ENCODE peak calls at places on chromosome 14, in seven cellular contexts. G is spleen, I is neuronal stem cell, W is tibial nerve, R is lung, U is PC-3, B is heart right ventricle. A is an unnamed sample. For H3K4me1 and H3K9me3, the result is how much of the 10 kb centered on the place peaks cover.

GRCh38 chr14:22333408-22334274 is 255.4 kb downstream of the DAD1 start:
- DNase-seq in G (no peak), U (peak), B (no peak), I (no peak), R (no peak), W (no peak), A (no peak)

GRCh38 chr14:106060576-106060975 is 534.2 kb downstream of the TMEM121 start:
- DNase-seq in U (no peak), G (no peak), I (no peak), R (no peak), B (no peak), W (no peak), A (no peak)

GRCh38 chr14:77914073-77914721 is 114.3 kb downstream of the ADCK1 start:
- DNase-seq in R (no peak), W (no peak), U (no peak), G (no peak), I (no peak), B (no peak), A (no peak)

GRCh38 chr14:24051162-24051788 is 534 bp upstream of the CARMIL3 start:
- DNase-seq in I (no peak), U (no peak), R (no peak), B (no peak), W (no peak), G (no peak), A (no peak)

GRCh38 chr14:101669629-101670028 is 91.9 kb upstream of the PPP2R5C start:
- DNase-seq in G (no peak), W (no peak), R (no peak), U (no peak), I (no peak), B (no peak), A (no peak)

GRCh38 chr14:105025429-105025828 is 4.5 kb upstream of the CDCA4 start:
- DNase-seq in R (no peak), I (no peak), B (no peak), G (no peak), U (peak), W (no peak), A (no peak)

GRCh38 chr14:56885795-56886194 is 75.5 kb upstream of the OTX2 start:
- DNase-seq in R (no peak), W (no peak), G (no peak), I (no peak), B (no peak), U (no peak), A (no peak)

GRCh38 chr14:70808023-70808401 is 1.3 kb downstream of the MAP3K9 start:
- DNase-seq in U (peak), R (peak), G (peak), W (no peak), I (no peak), B (no peak), A (no peak)

GRCh38 chr14:99548285-99548684 is 55.7 kb downstream of the CCDC85C start:
- DNase-seq in R (no peak), B (no peak), I (no peak), W (no peak), G (no peak), U (no peak), A (no peak)

GRCh38 chr14:64060648-64061096 is 207.9 kb downstream of the SYNE2 start:
- DNase-seq in I (peak), B (no peak), G (no peak), W (no peak), U (peak), R (no peak), A (no peak)

DNA sequence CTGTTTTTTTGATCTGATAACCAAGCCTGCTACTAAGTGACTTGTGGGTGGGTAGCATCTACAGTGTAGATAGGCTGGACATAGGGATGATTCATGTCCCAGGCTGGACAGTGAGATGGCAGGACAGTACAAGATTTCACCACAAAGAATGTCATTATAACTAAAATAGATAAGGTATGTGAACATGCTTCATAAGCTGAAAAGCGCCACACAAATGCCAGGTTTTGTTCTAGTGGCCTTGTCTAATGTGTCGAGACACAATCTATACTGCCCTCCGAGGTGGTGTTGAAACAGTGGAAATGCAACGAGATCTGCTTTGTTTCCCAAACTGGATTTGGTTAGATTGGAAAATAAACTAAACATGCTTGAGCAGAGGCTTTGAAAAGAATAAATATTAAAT is 4.4 kb downstream of the LGALS3 start:
- DNase-seq in R (no peak), U (no peak), B (no peak), W (no peak), I (no peak), G (no peak), A (no peak)
- H3K4me1 ChIP-seq in R (under half), U (under half), B (half or more), W (half or more), I (under half), G (under half), A (half or more)

GRCh38 chr14:47826809-47827208 is 151.4 kb upstream of the MDGA2 start:
- DNase-seq in B (no peak), U (peak), G (no peak), I (no peak), W (no peak), R (no peak), A (no peak)

GRCh38 chr14:47822326-47822725 is 146.9 kb upstream of the MDGA2 start:
- DNase-seq in G (no peak), R (no peak), U (no peak), W (no peak), I (no peak), B (no peak), A (no peak)

DNA sequence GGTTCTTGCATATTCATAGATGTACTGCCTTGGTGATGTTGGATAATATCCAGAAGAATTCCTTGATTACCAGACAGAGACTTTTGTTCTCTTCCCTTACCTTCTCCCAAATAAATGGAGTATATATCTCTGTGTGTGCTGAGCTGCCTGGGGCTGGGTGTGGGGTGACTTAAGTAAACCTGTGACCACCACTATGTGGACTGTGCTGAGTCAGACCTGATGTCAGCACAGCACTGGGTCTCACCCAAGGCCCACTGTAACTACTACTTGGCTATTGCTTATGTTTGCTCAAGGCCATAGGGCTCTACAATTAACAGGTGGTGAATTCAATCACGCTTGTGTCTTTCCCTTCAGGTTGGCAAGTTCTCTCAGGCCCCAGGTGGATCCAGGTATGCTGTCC is 145.7 kb upstream of the MDGA2 start:
- DNase-seq in G (no peak), I (no peak), W (no peak), R (no peak), U (peak), B (no peak), A (no peak)
- H3K9me3 ChIP-seq in G (under half), I (under half), W (under half), R (under half), U (under half), B (under half), A (under half)

GRCh38 chr14:68942281-68943035 is 36.6 kb downstream of the ACTN1 start:
- DNase-seq in G (no peak), U (no peak), R (no peak), I (no peak), W (no peak), B (no peak), A (no peak)

GRCh38 chr14:68945585-68946289 is 33.4 kb downstream of the ACTN1 start:
- DNase-seq in R (no peak), B (no peak), U (no peak), G (no peak), W (no peak), I (no peak), A (no peak)

GRCh38 chr14:68943107-68943506 is 36.0 kb downstream of the ACTN1 start:
- DNase-seq in W (no peak), R (no peak), I (no peak), G (no peak), B (no peak), U (no peak), A (no peak)

GRCh38 chr14:68945190-68945584 is 33.9 kb downstream of the ACTN1 start:
- DNase-seq in G (no peak), W (no peak), U (no peak), B (no peak), I (no peak), R (no peak), A (no peak)

DNA sequence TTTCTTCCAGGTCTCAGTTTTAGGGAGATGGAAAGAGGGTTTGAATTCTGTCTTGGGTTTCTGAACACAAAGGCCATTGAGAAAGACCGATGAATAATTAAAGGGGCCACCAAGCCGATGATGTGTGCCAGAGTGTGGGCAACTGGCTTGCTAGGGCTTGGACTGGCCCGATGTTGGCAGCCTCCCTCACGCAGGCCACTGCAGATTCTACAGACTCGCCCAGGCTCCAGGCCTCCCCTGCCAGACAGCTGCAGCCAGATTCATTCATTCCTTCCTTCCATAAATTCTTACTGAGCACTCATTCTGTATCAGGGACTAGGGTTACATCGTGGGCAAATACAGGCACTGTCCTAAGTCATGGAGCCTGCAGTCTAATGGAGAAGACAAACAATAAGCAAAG is 34.9 kb downstream of the ACTN1 start:
- DNase-seq in G (no peak), R (no peak), U (no peak), I (no peak), W (no peak), B (no peak), A (no peak)
- H3K4me1 ChIP-seq in G (under half), R (under half), U (under half), I (under half), W (under half), B (half or more), A (half or more)

GRCh38 chr14:26594148-26594547 is 3.7 kb downstream of the NOVA1 start:
- DNase-seq in I (no peak), B (no peak), G (no peak), R (no peak), W (no peak), U (no peak), A (no peak)
- H3K9me3 ChIP-seq in I (under half), B (under half), G (under half), R (under half), W (under half), U (under half), A (under half)

GRCh38 chr14:68884031-68885030 is 91.5 kb upstream of the ZFP36L1 start:
- DNase-seq in W (no peak), G (no peak), R (no peak), I (no peak), U (peak), B (peak), A (no peak)

GRCh38 chr14:68879841-68880575 is 87.1 kb upstream of the ZFP36L1 start:
- DNase-seq in U (no peak), I (no peak), W (no peak), G (no peak), R (no peak), B (no peak), A (no peak)

GRCh38 chr14:68881396-68881795 is 88.5 kb upstream of the ZFP36L1 start:
- DNase-seq in U (no peak), W (no peak), R (no peak), I (no peak), B (no peak), G (no peak), A (peak)

GRCh38 chr14:68880581-68881105 is 87.8 kb upstream of the ZFP36L1 start:
- DNase-seq in R (no peak), I (no peak), U (no peak), W (no peak), G (no peak), B (no peak), A (no peak)

GRCh38 chr14:68882235-68882634 is 89.4 kb upstream of the ZFP36L1 start:
- DNase-seq in U (no peak), I (no peak), W (no peak), R (no peak), G (no peak), B (no peak), A (peak)
- H3K4me1 ChIP-seq in U (under half), I (under half), W (under half), R (under half), G (under half), B (under half), A (under half)

A was measured in suprapubic skin.